ENCODE peak calls at places on chromosomes 2 and 18, in four cellular contexts. One of them, this sample, is unnamed.

GRCh38 chr2:171109020-171109419 is 51.7 kb downstream of the TLK1 start:
- DNase-seq in endothelial cell of umbilical vein: no peak
- DNase-seq in prostate gland: no peak
- DNase-seq in HCT116: no peak
- DNase-seq in this sample: no peak

GRCh38 chr2:82795446-82795845 is 1663.6 kb downstream of the SUCLG1 start:
- DNase-seq in endothelial cell of umbilical vein: peak; percentile 87
- DNase-seq in HCT116: peak; percentile 18
- DNase-seq in prostate gland: no peak
- DNase-seq in this sample: no peak

GRCh38 chr2:209579236-209579749 is 155.4 kb downstream of the MAP2 start:
- DNase-seq in HCT116: no peak
- DNase-seq in endothelial cell of umbilical vein: peak; percentile 27
- DNase-seq in prostate gland: no peak
- DNase-seq in this sample: no peak

GRCh38 chr2:234981197-234982095 is 29.6 kb downstream of the SH3BP4 start:
- DNase-seq in prostate gland: no peak
- DNase-seq in endothelial cell of umbilical vein: peak; percentile 99
- DNase-seq in HCT116: peak; percentile 73
- DNase-seq in this sample: peak; percentile 93

GRCh38 chr18:57843403-57843802 is 40.3 kb upstream of the ATP8B1 start:
- DNase-seq in prostate gland: no peak
- DNase-seq in endothelial cell of umbilical vein: no peak
- DNase-seq in HCT116: no peak
- DNase-seq in this sample: no peak

GRCh38 chr2:201880620-201881381 is 74.5 kb downstream of the CDK15 start:
- DNase-seq in prostate gland: no peak
- DNase-seq in endothelial cell of umbilical vein: no peak
- DNase-seq in HCT116: no peak
- DNase-seq in this sample: no peak

GRCh38 chr2:200761168-200761715 is 50.5 kb upstream of the BZW1 start:
- DNase-seq in endothelial cell of umbilical vein: peak; percentile 71
- DNase-seq in prostate gland: no peak
- DNase-seq in HCT116: no peak
- DNase-seq in this sample: no peak

GRCh38 chr2:71256421-71256820 is 29.5 kb upstream of the PAIP2B start:
- DNase-seq in endothelial cell of umbilical vein: no peak
- DNase-seq in prostate gland: no peak
- DNase-seq in HCT116: no peak
- DNase-seq in this sample: no peak

GRCh38 chr2:36277146-36277808 is 78.3 kb upstream of the CRIM1 start:
- DNase-seq in endothelial cell of umbilical vein: peak; percentile 44
- DNase-seq in prostate gland: no peak
- DNase-seq in HCT116: peak; percentile 12
- DNase-seq in this sample: no peak

GRCh38 chr2:138831154-138831553 is 51.0 kb upstream of the NXPH2 start:
- DNase-seq in HCT116: no peak
- DNase-seq in endothelial cell of umbilical vein: no peak
- DNase-seq in prostate gland: no peak
- DNase-seq in this sample: no peak

GRCh38 chr2:127996160-127996559 is 31.7 kb downstream of the SAP130 start:
- DNase-seq in HCT116: no peak
- DNase-seq in endothelial cell of umbilical vein: no peak
- DNase-seq in prostate gland: no peak
- DNase-seq in this sample: no peak

GRCh38 chr2:69238449-69239031 is 148.5 kb downstream of the GFPT1 start:
- DNase-seq in HCT116: no peak
- DNase-seq in prostate gland: no peak
- DNase-seq in endothelial cell of umbilical vein: no peak
- DNase-seq in this sample: no peak

GRCh38 chr2:236271851-236272250 is 7.6 kb upstream of the ASB18 start:
- DNase-seq in prostate gland: no peak
- DNase-seq in endothelial cell of umbilical vein: no peak
- DNase-seq in HCT116: no peak
- DNase-seq in this sample: no peak

GRCh38 chr18:74290831-74291770 is 662 bp downstream of the CYB5A start:
- DNase-seq in prostate gland: peak; percentile 67
- DNase-seq in HCT116: peak; percentile 39
- DNase-seq in endothelial cell of umbilical vein: no peak
- DNase-seq in this sample: peak; percentile 88

GRCh38 chr2:240762249-240762648 is 57.8 kb downstream of the KIF1A start:
- DNase-seq in prostate gland: no peak
- DNase-seq in HCT116: no peak
- DNase-seq in endothelial cell of umbilical vein: no peak
- DNase-seq in this sample: no peak

GRCh38 chr18:76565238-76566173 is 70.5 kb upstream of the ZNF516 start:
- DNase-seq in endothelial cell of umbilical vein: peak; percentile 49
- DNase-seq in prostate gland: peak; percentile 76
- DNase-seq in HCT116: no peak
- DNase-seq in this sample: peak; percentile 94

GRCh38 chr18:76567835-76568445 is 72.9 kb upstream of the ZNF516 start:
- DNase-seq in HCT116: no peak
- DNase-seq in endothelial cell of umbilical vein: no peak
- DNase-seq in prostate gland: no peak
- DNase-seq in this sample: no peak

GRCh38 chr18:76568726-76569125 is 73.7 kb upstream of the ZNF516 start:
- DNase-seq in endothelial cell of umbilical vein: no peak
- DNase-seq in prostate gland: no peak
- DNase-seq in HCT116: no peak
- DNase-seq in this sample: no peak

GRCh38 chr18:76564636-76565237 is 69.7 kb upstream of the ZNF516 start:
- DNase-seq in endothelial cell of umbilical vein: no peak
- DNase-seq in prostate gland: no peak
- DNase-seq in HCT116: no peak
- DNase-seq in this sample: peak; percentile 91

GRCh38 chr18:76566987-76567386 is 71.9 kb upstream of the ZNF516 start:
- DNase-seq in endothelial cell of umbilical vein: no peak
- DNase-seq in prostate gland: no peak
- DNase-seq in HCT116: no peak
- DNase-seq in this sample: peak; percentile 10
- H3K4me3 ChIP-seq in endothelial cell of umbilical vein: no peak overlapping the region
- H3K4me3 ChIP-seq in prostate gland: no peak overlapping the region
- H3K4me3 ChIP-seq in HCT116: no peak overlapping the region
- H3K4me3 ChIP-seq in this sample: no peak overlapping the region

GRCh38 chr2:214481204-214481603 is 70.3 kb downstream of the VWC2L start:
- DNase-seq in prostate gland: no peak
- DNase-seq in HCT116: no peak
- DNase-seq in endothelial cell of umbilical vein: no peak
- DNase-seq in this sample: no peak
- TF ChIP-seq POLR2AphosphoS5 in prostate gland: no peak
- TF ChIP-seq POLR2AphosphoS5 in HCT116: no peak
- TF ChIP-seq POLR2AphosphoS5 in endothelial cell of umbilical vein: no peak
- TF ChIP-seq POLR2AphosphoS5 in this sample: no peak

GRCh38 chr2:131056204-131056975 is 36.9 kb downstream of the FAM168B start:
- DNase-seq in prostate gland: no peak
- DNase-seq in HCT116: no peak
- DNase-seq in endothelial cell of umbilical vein: no peak
- DNase-seq in this sample: no peak
- H3K4me3 ChIP-seq in prostate gland: no peak overlapping the region
- H3K4me3 ChIP-seq in HCT116: no peak overlapping the region
- H3K4me3 ChIP-seq in endothelial cell of umbilical vein: no peak overlapping the region
- H3K4me3 ChIP-seq in this sample: no peak overlapping the region

DNA sequence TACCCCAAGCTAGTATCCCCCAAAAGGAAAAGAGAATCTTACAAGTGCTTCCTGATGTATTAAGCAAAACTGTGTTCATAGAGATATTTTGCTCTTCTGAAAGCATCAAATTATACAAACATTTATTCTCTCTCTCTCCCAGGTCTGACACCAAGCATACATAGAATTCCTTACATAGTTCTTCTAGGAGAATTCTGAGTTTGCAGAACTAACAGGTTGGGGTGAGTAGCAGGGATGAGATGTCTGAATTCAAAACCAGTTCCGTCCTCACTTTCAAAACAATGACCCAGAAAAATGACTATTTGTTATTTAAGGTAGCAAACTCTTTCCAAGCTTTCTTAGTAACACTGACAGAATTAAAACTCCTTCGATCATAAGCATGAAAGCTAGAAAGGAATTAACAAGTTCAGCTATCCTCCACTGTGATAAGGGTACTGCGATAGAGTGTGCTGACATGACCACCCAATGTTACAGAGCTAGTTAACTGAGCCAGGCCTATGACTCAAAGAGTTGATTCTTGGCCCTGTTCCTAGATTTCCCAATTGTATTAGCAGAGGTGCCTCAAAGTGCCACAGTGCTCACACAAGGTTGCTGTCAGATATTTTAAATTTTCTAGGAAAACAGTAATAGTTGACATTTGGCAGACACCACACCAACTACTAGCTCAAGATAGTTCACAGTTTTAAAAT is 85.8 kb upstream of the SETBP1 start:
- DNase-seq in prostate gland: no peak
- DNase-seq in endothelial cell of umbilical vein: peak; percentile 78
- DNase-seq in HCT116: no peak
- DNase-seq in this sample: no peak
- TF ChIP-seq POLR2AphosphoS5 in prostate gland: no peak
- TF ChIP-seq POLR2AphosphoS5 in endothelial cell of umbilical vein: no peak
- TF ChIP-seq POLR2AphosphoS5 in HCT116: no peak
- TF ChIP-seq POLR2AphosphoS5 in this sample: no peak

GRCh38 chr2:197306024-197306690 is 4.4 kb downstream of the ANKRD44 start:
- DNase-seq in endothelial cell of umbilical vein: no peak
- DNase-seq in HCT116: no peak
- DNase-seq in prostate gland: no peak
- DNase-seq in this sample: no peak

GRCh38 chr2:197307236-197307932 is 3.2 kb downstream of the ANKRD44 start:
- DNase-seq in prostate gland: no peak
- DNase-seq in HCT116: no peak
- DNase-seq in endothelial cell of umbilical vein: no peak
- DNase-seq in this sample: no peak

GRCh38 chr2:197304556-197305011 is 6.0 kb downstream of the ANKRD44 start:
- DNase-seq in prostate gland: no peak
- DNase-seq in endothelial cell of umbilical vein: no peak
- DNase-seq in HCT116: no peak
- DNase-seq in this sample: no peak

GRCh38 chr2:197307933-197308521 is 2.6 kb downstream of the ANKRD44 start:
- DNase-seq in prostate gland: no peak
- DNase-seq in HCT116: no peak
- DNase-seq in endothelial cell of umbilical vein: no peak
- DNase-seq in this sample: no peak

DNA sequence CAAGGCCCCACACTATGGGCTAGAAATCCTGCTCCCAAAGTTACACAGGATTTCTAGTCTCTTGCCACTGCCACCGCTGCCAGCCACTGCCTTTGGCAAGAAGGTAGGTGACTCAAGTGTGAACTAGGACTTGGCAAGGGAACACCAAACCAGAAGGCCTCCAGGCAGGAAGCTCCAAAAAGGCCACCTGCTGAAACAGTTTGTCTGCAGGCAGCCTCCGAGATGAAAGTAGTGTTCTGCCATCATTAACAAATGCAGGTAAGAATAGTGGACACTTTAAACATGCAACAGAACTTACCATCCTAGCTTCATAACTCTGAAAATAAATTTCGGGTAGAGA is 3.9 kb downstream of the ANKRD44 start:
- DNase-seq in HCT116: no peak
- DNase-seq in prostate gland: peak; percentile 46
- DNase-seq in endothelial cell of umbilical vein: no peak
- DNase-seq in this sample: peak; percentile 93
- H3K4me3 ChIP-seq in HCT116: no peak overlapping the region
- H3K4me3 ChIP-seq in prostate gland: no peak overlapping the region
- H3K4me3 ChIP-seq in endothelial cell of umbilical vein: no peak overlapping the region
- H3K4me3 ChIP-seq in this sample: peak overlapping the region; percentile 8

DNA sequence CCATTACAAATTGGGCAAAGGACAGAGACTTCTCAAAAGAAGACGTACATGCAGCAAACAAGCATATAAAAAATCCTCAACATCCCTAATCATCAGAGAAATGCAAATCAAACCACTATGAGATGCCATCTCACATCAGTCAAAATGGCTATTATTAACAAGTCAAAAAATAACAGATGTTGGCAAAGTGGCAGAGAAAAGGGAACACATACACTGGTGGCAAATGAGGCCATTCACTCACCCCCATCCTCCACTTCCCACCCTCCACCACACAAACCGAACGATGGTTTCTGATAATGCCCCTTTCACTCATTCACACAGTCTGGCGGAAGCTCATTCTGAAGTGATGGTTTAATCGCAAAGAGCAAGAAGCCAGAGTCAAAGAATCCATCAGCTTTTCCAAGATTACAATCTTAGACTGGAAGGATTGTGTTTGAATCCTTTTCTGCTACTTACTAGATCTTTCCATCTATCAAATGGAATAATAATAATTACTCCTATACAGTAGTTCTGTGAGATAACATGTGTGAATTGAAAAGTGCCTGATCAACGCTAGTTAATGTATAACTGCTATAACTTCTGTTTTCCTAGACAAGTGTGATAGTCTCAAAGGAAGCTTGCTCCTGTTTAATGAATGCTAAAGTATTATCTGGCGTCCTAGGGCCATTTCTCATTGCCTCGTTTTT is 16.9 kb upstream of the CD28 start:
- DNase-seq in HCT116: no peak
- DNase-seq in endothelial cell of umbilical vein: no peak
- DNase-seq in prostate gland: no peak
- DNase-seq in this sample: no peak
- TF ChIP-seq POLR2AphosphoS5 in HCT116: no peak
- TF ChIP-seq POLR2AphosphoS5 in endothelial cell of umbilical vein: no peak
- TF ChIP-seq POLR2AphosphoS5 in prostate gland: no peak
- TF ChIP-seq POLR2AphosphoS5 in this sample: no peak

GRCh38 chr2:161308178-161308955 is at the start of gene PSMD14:
- DNase-seq in HCT116: peak; percentile 92
- DNase-seq in prostate gland: peak; percentile 86
- DNase-seq in endothelial cell of umbilical vein: peak; percentile 95
- DNase-seq in this sample: peak; percentile 97
- H3K4me3 ChIP-seq in HCT116: peak within 1 kb of the TSS; percentile 69
- H3K4me3 ChIP-seq in prostate gland: peak within 1 kb of the TSS; percentile 64
- H3K4me3 ChIP-seq in endothelial cell of umbilical vein: peak within 1 kb of the TSS; percentile 90
- H3K4me3 ChIP-seq in this sample: peak within 1 kb of the TSS; percentile 90

DNA sequence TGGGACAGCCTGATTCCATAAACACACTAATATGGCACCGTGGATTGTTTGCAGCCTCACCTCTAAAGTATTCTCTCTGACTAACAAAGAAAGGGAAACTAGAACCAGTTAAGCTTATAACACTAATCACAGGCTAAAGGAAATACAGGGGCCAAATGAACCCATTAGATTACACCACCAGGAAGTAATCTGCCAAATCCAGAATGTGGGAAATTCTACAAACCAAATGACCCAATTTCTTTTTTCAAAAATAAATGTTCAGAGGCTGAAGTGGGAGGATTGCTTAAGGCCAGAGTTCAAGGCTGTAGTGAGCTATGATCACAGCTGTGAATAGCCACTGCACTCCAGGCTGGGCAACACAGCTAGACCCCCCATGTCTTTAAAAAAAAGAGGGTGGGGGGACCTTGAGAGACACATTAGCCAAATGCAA is 1.5 kb upstream of the MPPE1 start:
- DNase-seq in prostate gland: no peak
- DNase-seq in endothelial cell of umbilical vein: peak; percentile 49
- DNase-seq in HCT116: no peak
- DNase-seq in this sample: no peak
- TF ChIP-seq POLR2AphosphoS5 in prostate gland: no peak
- TF ChIP-seq POLR2AphosphoS5 in endothelial cell of umbilical vein: no peak
- TF ChIP-seq POLR2AphosphoS5 in HCT116: no peak
- TF ChIP-seq POLR2AphosphoS5 in this sample: peak; percentile 45

DNA sequence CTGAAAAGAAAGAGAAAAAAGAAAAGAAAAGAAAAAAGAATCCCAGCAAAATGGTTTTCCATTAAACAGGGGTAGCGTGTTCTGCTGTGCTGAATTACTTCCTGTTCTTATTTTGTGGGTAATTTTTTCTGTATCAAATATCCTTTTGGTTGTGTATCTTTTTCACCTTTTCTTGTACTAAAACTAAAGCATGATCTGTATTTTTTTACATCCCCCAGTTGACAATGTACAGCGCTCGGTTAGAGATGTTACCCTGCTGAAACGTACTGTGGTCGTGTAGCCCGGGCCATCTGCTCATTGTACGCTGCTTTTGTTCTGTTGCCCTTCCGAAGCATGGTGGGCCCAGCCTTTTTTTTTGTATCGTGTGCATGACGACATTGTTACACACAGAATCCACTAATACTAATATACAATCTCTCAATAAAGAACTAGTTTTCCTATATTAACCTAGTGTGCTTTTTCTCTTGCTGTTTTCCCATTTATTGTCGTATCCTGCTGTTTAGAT is 233.1 kb downstream of the HAUS1 start:
- DNase-seq in endothelial cell of umbilical vein: no peak
- DNase-seq in prostate gland: no peak
- DNase-seq in HCT116: no peak
- DNase-seq in this sample: no peak
- H3K4me3 ChIP-seq in endothelial cell of umbilical vein: no peak overlapping the region
- H3K4me3 ChIP-seq in prostate gland: no peak overlapping the region
- H3K4me3 ChIP-seq in HCT116: no peak overlapping the region
- H3K4me3 ChIP-seq in this sample: no peak overlapping the region